ENCODE peak calls at places on chromosomes 4 and X, in ten cellular contexts. C is right atrium auricular region, Y is Caco-2, O is right cardiac atrium, D is AG10803, X is HL-60, H is keratinocyte, I is cardiac muscle cell, J is Peyer's patch, R is GM23248. G is an unnamed sample.

GRCh38 chr4:65399131-65399530 is 271.2 kb downstream of the EPHA5 start:
- DNase-seq in C (no peak), Y (no peak), O (no peak), D (no peak), X (no peak), H (no peak), I (no peak), J (no peak), R (no peak), G (no peak)

GRCh38 chr4:25563071-25563564 is 92.5 kb upstream of the SLC34A2 start:
- DNase-seq in C (no peak), Y (peak), O (no peak), D (no peak), X (no peak), H (no peak), I (no peak), J (no peak), R (no peak), G (no peak)

GRCh38 chr4:8176547-8177399 is 18.2 kb upstream of the ABLIM2 start:
- DNase-seq in C (peak), Y (peak), O (no peak), D (peak), X (peak), H (no peak), I (peak), J (no peak), R (peak), G (peak)

GRCh38 chr4:102429553-102429952 is 71.6 kb upstream of the NFKB1 start:
- DNase-seq in C (no peak), Y (no peak), O (peak), D (peak), X (no peak), H (peak), I (peak), J (no peak), R (peak), G (no peak)

GRCh38 chrX:13652256-13653021 is 502 bp upstream of the TCEANC start:
- DNase-seq in C (no peak), Y (no peak), O (no peak), D (peak), X (no peak), H (no peak), I (peak), J (no peak), R (peak), G (no peak)

GRCh38 chrX:39859991-39860861 is 237.5 kb downstream of the BCOR start:
- DNase-seq in C (peak), Y (no peak), O (peak), D (peak), X (peak), H (peak), I (peak), J (no peak), R (peak), G (peak)

GRCh38 chrX:137031517-137032377 is 2.0 kb downstream of the GPR101 start:
- DNase-seq in C (no peak), Y (no peak), O (no peak), D (peak), X (peak), H (no peak), I (peak), J (no peak), R (peak), G (peak)

GRCh38 chr4:8939887-8940742 is 68.5 kb upstream of the HMX1 start:
- DNase-seq in C (peak), Y (no peak), O (no peak), D (no peak), X (no peak), H (no peak), I (no peak), J (no peak), R (no peak), G (no peak)

GRCh38 chr4:184850431-184851199 is 24.8 kb upstream of the ACSL1 start:
- DNase-seq in C (no peak), Y (no peak), O (no peak), D (no peak), X (no peak), H (no peak), I (no peak), J (no peak), R (no peak), G (no peak)

GRCh38 chr4:127124919-127125318 is 507.8 kb upstream of the INTU start:
- DNase-seq in C (no peak), Y (no peak), O (no peak), D (peak), X (no peak), H (no peak), I (peak), J (no peak), R (peak), G (peak)

GRCh38 chr4:155510771-155511170 is 134.0 kb upstream of the MAP9 start:
- DNase-seq in C (no peak), Y (no peak), O (no peak), D (no peak), X (no peak), H (no peak), I (no peak), J (no peak), R (no peak), G (no peak)

GRCh38 chr4:162241857-162242256 is 78.1 kb upstream of the FSTL5 start:
- DNase-seq in C (no peak), Y (no peak), O (no peak), D (no peak), X (no peak), H (no peak), I (no peak), J (no peak), R (no peak), G (no peak)

GRCh38 chr4:71293705-71294104 is 45.1 kb upstream of the SLC4A4 start:
- DNase-seq in C (no peak), Y (no peak), O (no peak), D (peak), X (no peak), H (no peak), I (peak), J (no peak), R (peak), G (no peak)

GRCh38 chr4:688695-689497 is at the start of gene SLC49A3:
- DNase-seq in C (no peak), Y (no peak), O (no peak), D (peak), X (no peak), H (no peak), I (peak), J (peak), R (peak), G (no peak)
- H3K4me3 ChIP-seq in C (peak), Y (no peak), O (peak), D (peak), X (no peak), H (no peak), I (no peak), J (peak), R (peak), G (no peak)

DNA sequence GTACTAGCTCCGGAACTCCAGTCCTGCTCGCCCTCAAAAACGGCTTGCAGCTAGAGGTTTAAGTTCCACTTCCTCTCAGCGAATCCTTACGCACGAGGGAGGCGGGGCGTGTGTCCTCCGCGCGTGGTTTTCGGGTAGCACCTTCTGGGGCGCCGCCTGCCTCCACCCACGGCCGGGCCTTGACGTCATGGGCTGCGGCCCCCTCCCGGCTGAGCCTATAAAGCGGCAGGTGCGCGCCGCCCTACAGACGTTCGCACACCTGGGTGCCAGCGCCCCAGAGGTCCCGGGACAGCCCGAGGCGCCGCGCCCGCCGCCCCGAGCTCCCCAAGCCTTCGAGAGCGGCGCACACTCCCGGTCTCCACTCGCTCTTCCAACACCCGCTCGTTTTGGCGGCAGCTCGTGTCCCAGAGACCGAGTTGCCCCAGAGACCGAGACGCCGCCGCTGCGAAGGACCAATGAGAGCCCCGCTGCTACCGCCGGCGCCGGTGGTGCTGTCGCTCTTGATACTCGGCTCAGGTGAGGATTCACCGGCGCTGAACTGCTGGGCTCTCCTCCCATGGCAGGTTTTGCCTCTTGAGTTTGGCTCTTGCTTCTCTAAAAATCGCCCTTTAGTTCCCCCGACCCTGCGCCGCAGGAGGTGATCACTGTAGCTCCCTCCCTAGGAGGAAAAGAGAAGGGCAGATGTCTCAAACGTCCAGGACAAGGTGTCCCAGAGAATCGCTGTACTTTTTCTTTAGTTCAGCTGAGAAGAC is at the start of gene AREG:
- DNase-seq in C (peak), Y (peak), O (peak), D (peak), X (peak), H (peak), I (peak), J (peak), R (peak), G (peak)
- H3K4me3 ChIP-seq in C (peak), Y (peak), O (peak), D (peak), X (peak), H (peak), I (peak), J (peak), R (peak), G (peak)

DNA sequence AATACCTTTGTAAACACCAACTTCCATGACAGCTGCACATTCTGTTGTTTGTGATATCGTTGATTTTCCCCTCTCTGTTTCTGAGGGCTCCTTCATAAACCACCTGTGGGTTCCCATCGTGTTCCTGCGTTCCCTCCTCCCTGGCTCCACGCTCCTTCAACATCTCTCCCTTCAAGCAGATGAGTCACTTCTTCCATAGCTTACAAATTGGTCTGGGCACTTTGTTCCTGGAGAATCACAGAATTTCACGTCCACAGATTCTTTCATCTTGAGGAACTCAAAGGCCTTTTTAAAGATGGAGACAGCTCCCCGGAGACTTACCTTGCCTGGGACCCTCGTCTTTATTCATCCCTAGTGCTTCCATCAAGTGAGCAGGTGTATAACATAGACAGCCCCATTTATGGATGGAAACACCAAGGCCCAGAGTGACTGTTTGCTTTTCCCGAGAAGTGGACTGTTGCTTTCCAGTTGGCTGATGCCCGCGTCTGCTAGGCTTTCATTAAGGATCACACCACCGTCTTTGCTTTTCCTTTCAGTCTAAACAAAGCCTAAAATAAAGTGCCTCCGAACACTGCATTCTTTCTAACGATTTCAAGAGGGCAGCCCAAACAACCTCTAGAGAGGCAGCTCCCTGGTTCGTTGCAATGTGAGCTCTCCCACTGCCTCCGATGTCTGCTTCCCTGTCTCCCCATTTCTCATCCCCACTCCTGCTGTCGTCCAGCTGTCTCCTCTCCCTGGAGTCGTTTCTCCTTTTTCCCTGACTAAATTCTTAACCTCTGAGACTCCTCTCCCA is 146.3 kb upstream of the STX18 start:
- DNase-seq in C (no peak), Y (no peak), O (no peak), D (no peak), X (no peak), H (no peak), I (no peak), J (no peak), R (no peak), G (no peak)
- H3K4me3 ChIP-seq in C (no peak), Y (no peak), O (no peak), D (no peak), X (no peak), H (no peak), I (no peak), J (no peak), R (no peak), G (no peak)

DNA sequence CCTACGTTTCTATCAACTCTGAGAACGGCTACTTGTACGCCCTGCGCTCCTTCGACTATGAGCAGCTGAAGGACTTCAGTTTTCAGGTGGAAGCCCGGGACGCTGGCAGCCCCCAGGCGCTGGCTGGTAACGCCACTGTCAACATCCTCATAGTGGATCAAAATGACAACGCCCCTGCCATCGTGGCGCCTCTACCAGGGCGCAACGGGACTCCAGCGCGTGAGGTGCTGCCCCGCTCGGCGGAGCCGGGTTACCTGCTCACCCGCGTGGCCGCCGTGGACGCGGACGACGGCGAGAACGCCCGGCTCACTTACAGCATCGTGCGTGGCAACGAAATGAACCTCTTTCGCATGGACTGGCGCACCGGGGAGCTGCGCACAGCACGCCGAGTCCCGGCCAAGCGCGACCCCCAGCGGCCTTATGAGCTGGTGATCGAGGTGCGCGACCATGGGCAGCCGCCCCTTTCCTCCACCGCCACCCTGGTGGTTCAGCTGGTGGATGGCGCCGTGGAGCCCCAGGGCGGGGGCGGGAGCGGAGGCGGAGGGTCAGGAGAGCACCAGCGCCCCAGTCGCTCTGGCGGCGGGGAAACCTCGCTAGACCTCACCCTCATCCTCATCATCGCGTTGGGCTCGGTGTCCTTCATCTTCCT is 2.7 kb downstream of the PCDH10 start:
- DNase-seq in C (no peak), Y (no peak), O (peak), D (no peak), X (no peak), H (no peak), I (peak), J (no peak), R (no peak), G (no peak)
- H3K4me3 ChIP-seq in C (peak), Y (no peak), O (peak), D (no peak), X (no peak), H (no peak), I (peak), J (no peak), R (peak), G (no peak)

DNA sequence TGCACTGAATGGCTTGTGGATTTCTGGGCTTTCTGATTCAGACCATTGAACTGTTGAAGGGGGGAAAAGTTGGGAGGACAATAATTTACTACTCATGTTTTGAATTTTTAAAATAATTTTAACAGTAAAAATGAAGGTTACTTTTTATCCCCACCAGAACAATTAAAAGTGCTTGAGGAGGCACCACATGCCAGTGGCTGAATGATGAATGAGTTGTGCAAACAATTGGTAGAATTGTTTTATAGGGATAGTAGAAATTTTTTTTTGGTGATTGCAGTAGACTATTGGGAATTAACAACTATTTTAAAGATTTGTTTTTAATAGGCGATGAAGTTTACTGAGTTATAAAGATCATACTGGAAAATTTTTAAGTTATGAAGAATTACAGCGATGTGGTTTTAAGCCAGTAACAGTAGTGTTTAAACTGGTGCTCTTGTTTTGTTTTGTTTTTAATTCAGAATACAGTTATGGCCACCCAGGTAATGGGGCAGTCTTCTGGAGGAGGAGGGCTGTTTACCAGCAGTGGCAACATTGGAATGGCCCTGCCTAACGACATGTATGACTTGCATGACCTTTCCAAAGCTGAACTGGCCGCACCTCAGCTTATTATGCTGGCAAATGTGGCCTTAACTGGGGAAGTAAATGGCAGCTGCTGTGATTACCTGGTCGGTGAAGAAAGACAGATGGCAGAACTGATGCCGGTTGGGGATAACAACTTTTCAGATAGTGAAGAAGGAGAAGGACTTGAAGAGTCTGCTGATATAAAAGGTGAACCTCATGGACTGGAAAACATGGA is 2.7 kb downstream of the REST start:
- DNase-seq in C (no peak), Y (no peak), O (no peak), D (peak), X (no peak), H (no peak), I (no peak), J (no peak), R (peak), G (no peak)
- H3K4me3 ChIP-seq in C (no peak), Y (peak), O (peak), D (peak), X (peak), H (peak), I (peak), J (no peak), R (peak), G (peak)

DNA sequence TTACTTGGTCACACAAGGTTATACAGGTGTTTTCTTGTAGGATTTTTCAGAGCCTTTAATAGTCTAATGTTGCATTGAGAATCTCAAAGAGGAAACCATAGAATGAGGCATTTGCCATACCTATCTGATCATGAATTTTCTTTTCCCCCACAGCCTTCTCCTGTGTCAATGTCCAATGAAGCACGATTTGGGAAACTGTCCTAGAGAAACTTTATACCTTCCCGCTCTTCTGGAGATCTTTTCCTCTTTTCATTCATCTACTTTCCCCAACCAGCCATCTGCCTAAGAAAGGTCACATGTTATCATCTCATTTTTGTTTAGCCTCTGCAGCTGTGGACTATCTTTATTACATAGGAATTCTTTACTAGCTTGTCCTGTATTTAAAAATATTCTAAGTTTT is 19.9 kb downstream of the VSIG4 start:
- DNase-seq in C (no peak), Y (no peak), O (no peak), D (no peak), X (peak), H (no peak), I (no peak), J (no peak), R (no peak), G (no peak)
- H3K4me3 ChIP-seq in C (no peak), Y (no peak), O (no peak), D (no peak), X (no peak), H (no peak), I (no peak), J (no peak), R (no peak), G (no peak)

DNA sequence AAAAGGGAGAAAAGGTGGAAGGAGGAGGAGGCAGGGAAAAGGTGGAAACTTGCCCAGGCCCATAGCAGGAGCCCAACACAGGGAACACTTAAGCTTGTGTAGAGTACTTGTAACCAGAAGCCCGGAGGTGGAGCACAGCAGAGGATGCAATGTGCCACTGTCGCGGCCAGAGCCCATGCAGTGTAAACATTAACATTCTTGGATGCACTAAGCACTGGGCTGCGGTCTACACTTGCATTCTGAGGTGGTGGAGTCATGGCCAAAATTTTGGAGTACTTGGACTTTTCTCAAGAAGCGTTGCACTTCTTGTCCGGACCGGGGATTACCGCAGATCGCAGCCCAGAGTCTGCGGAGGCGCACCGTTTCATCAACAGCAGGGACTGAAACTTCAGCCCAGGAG is 4.5 kb upstream of the RHOXF1 start:
- DNase-seq in C (no peak), Y (no peak), O (no peak), D (no peak), X (no peak), H (no peak), I (no peak), J (no peak), R (no peak), G (no peak)
- H3K4me3 ChIP-seq in C (no peak), Y (no peak), O (no peak), D (no peak), X (no peak), H (no peak), I (no peak), J (no peak), R (no peak), G (no peak)